ENCODE peak calls at places on chromosomes 3 and 15, in seven cellular contexts. L, X, F, Z, M, J and K are unnamed samples.

GRCh38 chr3:169303660-169304059 is 359.9 kb downstream of the MECOM start:
- DNase-seq in L (no peak), X (no peak), F (no peak), Z (no peak), M (no peak), J (no peak), K (no peak)

GRCh38 chr3:113912551-113913246 is 35.1 kb upstream of the ZDHHC23 start:
- DNase-seq in L (no peak), X (peak; percentile 83), F (peak; percentile 19), Z (peak; percentile 46), M (peak; percentile 73), J (peak; percentile 57), K (no peak)

GRCh38 chr3:157088506-157089454 is 71.2 kb downstream of the CCNL1 start:
- DNase-seq in L (peak; percentile 88), X (peak; percentile 94), F (peak; percentile 93), Z (peak; percentile 95), M (peak; percentile 95), J (no peak), K (peak; percentile 98)

GRCh38 chr15:60949034-60949977 is 279.8 kb downstream of the RORA start:
- DNase-seq in L (no peak), X (no peak), F (no peak), Z (no peak), M (no peak), J (no peak), K (no peak)

GRCh38 chr15:37877851-37878577 is 56.4 kb upstream of the TMCO5A start:
- DNase-seq in L (no peak), X (peak; percentile 91), F (no peak), Z (no peak), M (no peak), J (no peak), K (no peak)

GRCh38 chr3:133487920-133488540 is 85.5 kb upstream of the CDV3 start:
- DNase-seq in L (peak; percentile 19), X (peak; percentile 65), F (no peak), Z (no peak), M (peak; percentile 64), J (no peak), K (peak; percentile 86)

GRCh38 chr3:57783186-57784088 is 27.3 kb downstream of the SLMAP start:
- DNase-seq in L (no peak), X (no peak), F (no peak), Z (no peak), M (no peak), J (no peak), K (no peak)

GRCh38 chr3:100737334-100737733 is 28.0 kb downstream of the TFG start:
- DNase-seq in L (no peak), X (peak; percentile 37), F (no peak), Z (no peak), M (peak; percentile 27), J (no peak), K (no peak)

GRCh38 chr3:196794467-196794866 is 54.8 kb downstream of the PAK2 start:
- DNase-seq in L (no peak), X (no peak), F (no peak), Z (no peak), M (no peak), J (no peak), K (no peak)

GRCh38 chr3:194619741-194620140 is 13.5 kb downstream of the TMEM44 start:
- DNase-seq in L (no peak), X (no peak), F (no peak), Z (no peak), M (no peak), J (no peak), K (no peak)

GRCh38 chr3:183449791-183450190 is 21.4 kb upstream of the MCF2L2 start:
- DNase-seq in L (no peak), X (no peak), F (no peak), Z (no peak), M (no peak), J (no peak), K (no peak)

GRCh38 chr15:79339588-79340314 is 28.8 kb downstream of the TMED3 start:
- DNase-seq in L (no peak), X (peak; percentile 75), F (no peak), Z (no peak), M (peak; percentile 75), J (no peak), K (no peak)

GRCh38 chr3:65751123-65751700 is 287.5 kb downstream of the MAGI1 start:
- DNase-seq in L (no peak), X (peak; percentile 55), F (no peak), Z (peak; percentile 37), M (peak; percentile 61), J (no peak), K (no peak)

GRCh38 chr15:31217067-31217466 is 109.6 kb upstream of the KLF13 start:
- DNase-seq in L (no peak), X (no peak), F (no peak), Z (no peak), M (no peak), J (no peak), K (no peak)

GRCh38 chr3:98525494-98525893 is 2.8 kb upstream of the CLDND1 start:
- DNase-seq in L (no peak), X (no peak), F (no peak), Z (no peak), M (no peak), J (no peak), K (no peak)

GRCh38 chr3:42036483-42036823 is 54.7 kb upstream of the TRAK1 start:
- DNase-seq in L (no peak), X (peak; percentile 95), F (peak; percentile 75), Z (no peak), M (peak; percentile 73), J (no peak), K (no peak)

GRCh38 chr3:123758081-123758564 is 126.0 kb downstream of the MYLK start:
- DNase-seq in L (no peak), X (peak; percentile 25), F (no peak), Z (no peak), M (no peak), J (peak; percentile 68), K (no peak)

GRCh38 chr15:60471314-60471713 is 7.6 kb downstream of the ICE2 start:
- DNase-seq in L (no peak), X (no peak), F (no peak), Z (no peak), M (no peak), J (no peak), K (no peak)

GRCh38 chr3:58679974-58680656 is 13.5 kb upstream of the FAM3D start:
- DNase-seq in L (no peak), X (no peak), F (no peak), Z (no peak), M (no peak), J (no peak), K (no peak)

GRCh38 chr3:48595526-48596121 is 495 bp upstream of the COL7A1 start:
- DNase-seq in L (no peak), X (peak; percentile 97), F (peak; percentile 29), Z (peak; percentile 64), M (no peak), J (no peak), K (no peak)

GRCh38 chr15:92810418-92811138 is 89.5 kb upstream of the CHD2 start:
- DNase-seq in L (no peak), X (peak; percentile 81), F (peak; percentile 82), Z (peak; percentile 53), M (peak; percentile 91), J (peak; percentile 82), K (no peak)

GRCh38 chr15:65304393-65305143 is at the start of gene RNU5B-1:
- DNase-seq in L (peak; percentile 63), X (peak; percentile 96), F (peak; percentile 73), Z (peak; percentile 89), M (peak; percentile 98), J (peak; percentile 95), K (no peak)

GRCh38 chr3:144770291-144770690 is 798.7 kb downstream of the DIPK2A start:
- DNase-seq in L (no peak), X (no peak), F (no peak), Z (no peak), M (no peak), J (no peak), K (no peak)

GRCh38 chr3:63343674-63344073 is 65.6 kb downstream of the SYNPR start:
- DNase-seq in L (peak; percentile 2), X (peak; percentile 99), F (peak; percentile 71), Z (no peak), M (peak; percentile 76), J (peak; percentile 93), K (no peak)

GRCh38 chr3:43079536-43080332 is 26.1 kb downstream of the POMGNT2 start:
- DNase-seq in L (no peak), X (no peak), F (no peak), Z (no peak), M (no peak), J (no peak), K (no peak)

GRCh38 chr3:190064112-190064511 is 56.6 kb downstream of the P3H2 start:
- DNase-seq in L (no peak), X (peak; percentile 92), F (no peak), Z (no peak), M (no peak), J (no peak), K (no peak)

GRCh38 chr3:30471076-30471475 is 135.3 kb upstream of the TGFBR2 start:
- DNase-seq in L (no peak), X (peak; percentile 50), F (no peak), Z (no peak), M (no peak), J (no peak), K (no peak)

GRCh38 chr15:43144512-43144911 is 11.1 kb downstream of the TMEM62 start:
- DNase-seq in L (no peak), X (no peak), F (no peak), Z (no peak), M (no peak), J (no peak), K (no peak)

GRCh38 chr15:55283295-55284147 is 6.1 kb downstream of the RAB27A start:
- DNase-seq in L (no peak), X (no peak), F (no peak), Z (no peak), M (no peak), J (no peak), K (no peak)

GRCh38 chr15:62391565-62392262 is 226.6 kb upstream of the C2CD4B start:
- DNase-seq in L (no peak), X (peak; percentile 60), F (no peak), Z (peak; percentile 46), M (peak; percentile 19), J (no peak), K (no peak)

GRCh38 chr15:39830166-39830565 is 47.5 kb upstream of the FSIP1 start:
- DNase-seq in L (no peak), X (no peak), F (no peak), Z (no peak), M (no peak), J (no peak), K (no peak)

GRCh38 chr3:11238057-11238456 is 34.1 kb upstream of the ATG7 start:
- DNase-seq in L (no peak), X (peak; percentile 94), F (no peak), Z (no peak), M (no peak), J (no peak), K (no peak)

GRCh38 chr15:94306700-94307650 is 75.6 kb downstream of the MCTP2 start:
- DNase-seq in L (no peak), X (peak; percentile 28), F (no peak), Z (no peak), M (peak; percentile 42), J (no peak), K (no peak)

GRCh38 chr3:50321146-50321843 is 1.2 kb downstream of the HYAL2 start:
- DNase-seq in L (peak; percentile 72), X (peak; percentile 88), F (peak; percentile 84), Z (peak; percentile 92), M (peak; percentile 89), J (peak; percentile 86), K (peak; percentile 97)

GRCh38 chr15:76996526-76997401 is 1.8 kb downstream of the PSTPIP1 start:
- DNase-seq in L (peak; percentile 47), X (peak; percentile 50), F (no peak), Z (no peak), M (no peak), J (no peak), K (no peak)

GRCh38 chr3:190709351-190709773 is 153.1 kb downstream of the GMNC start:
- DNase-seq in L (no peak), X (peak; percentile 50), F (no peak), Z (no peak), M (no peak), J (no peak), K (no peak)

GRCh38 chr15:79170256-79170664 is 79.7 kb upstream of the RASGRF1 start:
- DNase-seq in L (no peak), X (peak; percentile 31), F (no peak), Z (peak; percentile 48), M (no peak), J (no peak), K (no peak)

GRCh38 chr3:9156604-9157003 is 92.8 kb downstream of the SRGAP3 start:
- DNase-seq in L (no peak), X (no peak), F (no peak), Z (no peak), M (no peak), J (no peak), K (no peak)